ENCODE peak calls at places on chromosome 21, in seven cellular contexts. K is OCI-LY7, Y is renal cortical epithelial cell, F is heart left ventricle, G is HT1080, B is breast epithelium, T is psoas muscle. C is an unnamed sample.

GRCh38 chr21:33944185-33944763 is 28.7 kb upstream of the ATP5PO start:
- DNase-seq in K (no peak), Y (no peak), F (no peak), G (no peak), B (no peak), T (no peak), C (no peak)

GRCh38 chr21:37511848-37512247 is 145.3 kb downstream of the DYRK1A start:
- DNase-seq in K (no peak), Y (no peak), F (no peak), G (no peak), B (no peak), T (no peak), C (no peak)

GRCh38 chr21:18608226-18608625 is 204.6 kb upstream of the TMPRSS15 start:
- DNase-seq in K (no peak), Y (no peak), F (no peak), G (no peak), B (no peak), T (no peak), C (no peak)

GRCh38 chr21:43012596-43012995 is 38.2 kb downstream of the PKNOX1 start:
- DNase-seq in K (no peak), Y (peak; percentile 59), F (no peak), G (peak; percentile 54), B (no peak), T (no peak), C (no peak)

GRCh38 chr21:39612233-39613028 is at the start of gene B3GALT5:
- DNase-seq in K (no peak), Y (no peak), F (no peak), G (peak; percentile 11), B (no peak), T (no peak), C (peak; percentile 76)

GRCh38 chr21:31733521-31734149 is 1.7 kb upstream of the SCAF4 start:
- DNase-seq in K (peak; percentile 52), Y (no peak), F (no peak), G (no peak), B (no peak), T (no peak), C (no peak)

GRCh38 chr21:34771512-34772028 is 102.8 kb downstream of the CLIC6 start:
- DNase-seq in K (no peak), Y (peak; percentile 84), F (no peak), G (peak; percentile 80), B (no peak), T (no peak), C (no peak)

GRCh38 chr21:45326834-45327457 is 39.3 kb upstream of the POFUT2 start:
- DNase-seq in K (no peak), Y (no peak), F (peak; percentile 26), G (no peak), B (no peak), T (no peak), C (peak; percentile 56)

GRCh38 chr21:42061195-42061865 is 9.8 kb upstream of the UMODL1 start:
- DNase-seq in K (peak; percentile 96), Y (no peak), F (peak; percentile 49), G (no peak), B (no peak), T (no peak), C (peak; percentile 81)

GRCh38 chr21:39727401-39728120 is 17.4 kb upstream of the IGSF5 start:
- DNase-seq in K (no peak), Y (no peak), F (no peak), G (no peak), B (no peak), T (no peak), C (no peak)

GRCh38 chr21:33219961-33220360 is 9.8 kb upstream of the IFNAR2 start:
- DNase-seq in K (no peak), Y (no peak), F (no peak), G (no peak), B (no peak), T (no peak), C (no peak)

GRCh38 chr21:43361127-43361492 is 65.8 kb downstream of the SIK1 start:
- DNase-seq in K (peak; percentile 69), Y (no peak), F (peak; percentile 74), G (no peak), B (peak; percentile 60), T (peak; percentile 61), C (peak; percentile 73)

GRCh38 chr21:33973268-33973667 is 57.7 kb upstream of the ATP5PO start:
- DNase-seq in K (no peak), Y (no peak), F (no peak), G (no peak), B (no peak), T (no peak), C (no peak)

GRCh38 chr21:36976882-36977651 is 10.6 kb upstream of the HLCS start:
- DNase-seq in K (peak; percentile 87), Y (peak; percentile 80), F (no peak), G (peak; percentile 83), B (no peak), T (no peak), C (no peak)

GRCh38 chr21:44293551-44294231 is 6.2 kb upstream of the PFKL start:
- DNase-seq in K (no peak), Y (no peak), F (peak; percentile 20), G (no peak), B (no peak), T (peak; percentile 11), C (peak; percentile 75)

GRCh38 chr21:42102946-42103345 is 31.8 kb downstream of the UMODL1 start:
- DNase-seq in K (no peak), Y (peak; percentile 22), F (no peak), G (no peak), B (no peak), T (no peak), C (no peak)

GRCh38 chr21:16535100-16535418 is 805.3 kb downstream of the USP25 start:
- DNase-seq in K (no peak), Y (peak; percentile 69), F (peak; percentile 86), G (peak; percentile 56), B (peak; percentile 82), T (peak; percentile 86), C (peak; percentile 69)

GRCh38 chr21:40049031-40049958 is 182.1 kb downstream of the PCP4 start:
- DNase-seq in K (no peak), Y (peak; percentile 7), F (no peak), G (peak; percentile 56), B (no peak), T (peak; percentile 23), C (no peak)

GRCh38 chr21:35563885-35564451 is 496.4 kb downstream of the SETD4 start:
- DNase-seq in K (no peak), Y (no peak), F (peak; percentile 83), G (no peak), B (no peak), T (peak; percentile 64), C (peak; percentile 66)